ENCODE peak calls at places on chromosomes 1 and 21, in six cellular contexts. H, T, J, Z, M and A are unnamed samples.

GRCh38 chr1:200351826-200352549 is 57.8 kb downstream of the ZNF281 start:
- DNase-seq in M (no peak), H (no peak), J (no peak), Z (no peak), T (no peak), A (no peak)

GRCh38 chr1:151947140-151947539 is 37.8 kb upstream of the THEM4 start:
- DNase-seq in T (no peak), M (no peak), J (no peak), Z (no peak), H (no peak), A (no peak)

GRCh38 chr1:60990719-60991100 is 91.7 kb upstream of the NFIA start:
- DNase-seq in M (no peak), Z (no peak), H (no peak), J (no peak), T (no peak), A (no peak)

GRCh38 chr1:207922554-207922953 is 11.6 kb upstream of the CD34 start:
- DNase-seq in Z (no peak), M (no peak), H (no peak), J (peak; percentile 5), T (no peak), A (peak; percentile 78)

GRCh38 chr1:59414406-59415133 is 117.7 kb downstream of the FGGY start:
- DNase-seq in J (no peak), M (no peak), H (no peak), Z (no peak), T (no peak), A (no peak)

GRCh38 chr1:28185071-28185470 is 8.6 kb upstream of the PTAFR start:
- DNase-seq in J (no peak), Z (no peak), M (no peak), H (no peak), T (no peak), A (no peak)

GRCh38 chr1:82323144-82323543 is 522.4 kb downstream of the ADGRL2 start:
- DNase-seq in T (no peak), M (no peak), Z (no peak), H (no peak), J (no peak), A (no peak)

GRCh38 chr1:27621067-27621920 is 13.7 kb downstream of the FGR start:
- DNase-seq in H (no peak), M (no peak), T (peak; percentile 62), J (no peak), Z (no peak), A (peak; percentile 82)

GRCh38 chr21:15943009-15943666 is 213.4 kb downstream of the USP25 start:
- DNase-seq in J (no peak), H (no peak), T (no peak), M (no peak), Z (no peak), A (no peak)

GRCh38 chr1:57576750-57577149 is 152.9 kb upstream of the DAB1 start:
- DNase-seq in H (no peak), Z (no peak), T (peak; percentile 82), J (no peak), M (no peak), A (no peak)

GRCh38 chr1:214967865-214968575 is 114.5 kb upstream of the KCNK2 start:
- DNase-seq in H (no peak), T (no peak), J (no peak), Z (no peak), M (no peak), A (no peak)

GRCh38 chr1:229582011-229582694 is 23.6 kb upstream of the ABCB10 start:
- DNase-seq in J (no peak), Z (peak; percentile 74), T (peak; percentile 58), H (no peak), M (no peak), A (peak; percentile 76)

GRCh38 chr1:59714966-59715365 is 99.8 kb upstream of the HOOK1 start:
- DNase-seq in M (no peak), H (no peak), Z (no peak), J (no peak), T (no peak), A (no peak)

GRCh38 chr1:37999434-38000232 is 5.7 kb downstream of the FHL3 start:
- DNase-seq in H (peak; percentile 61), J (peak; percentile 84), M (no peak), Z (no peak), T (no peak), A (peak; percentile 63)

GRCh38 chr1:150535511-150536281 is 13.5 kb upstream of the ADAMTSL4 start:
- DNase-seq in J (no peak), M (no peak), Z (peak; percentile 34), T (no peak), H (no peak), A (no peak)

GRCh38 chr1:25245809-25246599 is 1.2 kb downstream of the RSRP1 start:
- DNase-seq in Z (peak; percentile 81), M (no peak), T (no peak), J (peak; percentile 45), H (no peak), A (peak; percentile 38)

GRCh38 chr1:109719337-109719837 is 7.3 kb downstream of the GSTM5 start:
- DNase-seq in J (no peak), T (no peak), Z (no peak), H (no peak), M (no peak), A (no peak)

GRCh38 chr1:208387908-208388756 is 143.9 kb upstream of the PLXNA2 start:
- DNase-seq in M (no peak), H (no peak), T (no peak), Z (no peak), J (no peak), A (no peak)

GRCh38 chr1:234601217-234602017 is 8.6 kb downstream of the IRF2BP2 start:
- DNase-seq in M (no peak), T (no peak), Z (no peak), H (peak; percentile 47), J (peak; percentile 56), A (no peak)

GRCh38 chr21:37257526-37257966 is 9.6 kb downstream of the VPS26C start:
- DNase-seq in M (no peak), Z (peak; percentile 84), H (no peak), J (no peak), T (no peak), A (peak; percentile 44)

GRCh38 chr1:200962631-200963030 is 60.9 kb downstream of the KIF21B start:
- DNase-seq in M (no peak), H (no peak), T (no peak), Z (peak; percentile 33), J (no peak), A (no peak)

GRCh38 chr1:201708085-201708512 is 120.9 kb upstream of the IPO9 start:
- DNase-seq in Z (no peak), H (peak; percentile 52), M (no peak), T (no peak), J (no peak), A (no peak)

GRCh38 chr1:232522189-232522588 is 107.7 kb downstream of the SIPA1L2 start:
- DNase-seq in H (no peak), Z (no peak), M (no peak), T (no peak), J (no peak), A (no peak)
- H3K27ac ChIP-seq in H (no peak overlapping the region), Z (no peak overlapping the region), M (no peak overlapping the region), T (no peak overlapping the region), J (no peak overlapping the region), A (no peak overlapping the region)

DNA sequence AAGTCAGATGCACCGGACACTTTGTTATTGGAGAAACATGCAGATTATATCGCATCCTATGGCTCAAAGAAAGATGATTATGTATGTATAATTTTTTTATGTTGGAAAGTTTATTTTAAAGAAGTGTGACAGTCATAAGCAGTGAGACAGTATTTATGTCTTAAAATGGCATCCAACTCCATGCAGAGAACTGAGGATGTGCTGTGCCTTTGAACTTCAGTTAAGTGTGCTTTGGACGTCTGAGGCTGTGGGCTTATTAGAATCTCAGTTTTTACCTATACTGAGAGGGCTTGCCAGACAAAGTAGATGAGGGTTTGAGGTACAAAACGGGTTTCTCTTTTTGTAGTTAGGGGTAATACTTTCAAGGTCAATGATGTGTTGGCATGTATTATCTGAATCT is 1.5 kb downstream of the RABGGTB start:
- DNase-seq in J (no peak), T (no peak), Z (no peak), H (no peak), M (no peak), A (no peak)
- TF ChIP-seq POLR2A in J (peak; percentile 12), T (no peak), Z (no peak), H (no peak), M (no peak), A (no peak)

DNA sequence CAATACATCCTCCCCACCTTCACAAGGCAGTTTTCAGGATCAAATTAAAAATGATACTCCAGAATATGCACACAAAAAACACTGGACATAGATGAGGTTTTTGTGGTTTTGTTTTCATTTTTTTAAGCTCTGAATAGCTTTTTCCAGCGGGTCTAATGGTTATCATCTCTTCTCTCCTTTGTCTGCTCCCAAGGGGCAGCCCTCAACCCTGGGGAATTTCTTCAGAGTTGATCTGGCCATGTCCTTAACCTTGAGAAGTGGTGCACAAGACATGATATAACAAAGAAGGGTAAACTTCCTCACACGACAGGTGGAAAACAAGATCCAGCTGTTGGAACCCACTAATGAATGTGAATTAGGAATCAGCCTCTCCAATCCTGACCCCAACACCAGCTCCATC is 1.5 kb upstream of the CD244 start:
- DNase-seq in H (no peak), T (no peak), M (no peak), J (no peak), Z (no peak), A (no peak)
- H3K27ac ChIP-seq in H (no peak overlapping the region), T (no peak overlapping the region), M (no peak overlapping the region), J (no peak overlapping the region), Z (no peak overlapping the region), A (no peak overlapping the region)

GRCh38 chr1:75795703-75796193 is 934 bp upstream of the MSH4 start:
- DNase-seq in M (no peak), T (no peak), Z (no peak), H (no peak), J (no peak), A (no peak)

GRCh38 chr1:75794382-75794781 is 2.3 kb upstream of the MSH4 start:
- DNase-seq in Z (no peak), M (no peak), T (no peak), H (no peak), J (no peak), A (no peak)

GRCh38 chr1:75797273-75797588 is 549 bp downstream of the MSH4 start:
- DNase-seq in J (no peak), H (no peak), Z (no peak), M (no peak), T (no peak), A (no peak)

GRCh38 chr1:75797606-75798216 is 1.0 kb downstream of the MSH4 start:
- DNase-seq in M (no peak), Z (no peak), J (no peak), H (no peak), T (no peak), A (no peak)

DNA sequence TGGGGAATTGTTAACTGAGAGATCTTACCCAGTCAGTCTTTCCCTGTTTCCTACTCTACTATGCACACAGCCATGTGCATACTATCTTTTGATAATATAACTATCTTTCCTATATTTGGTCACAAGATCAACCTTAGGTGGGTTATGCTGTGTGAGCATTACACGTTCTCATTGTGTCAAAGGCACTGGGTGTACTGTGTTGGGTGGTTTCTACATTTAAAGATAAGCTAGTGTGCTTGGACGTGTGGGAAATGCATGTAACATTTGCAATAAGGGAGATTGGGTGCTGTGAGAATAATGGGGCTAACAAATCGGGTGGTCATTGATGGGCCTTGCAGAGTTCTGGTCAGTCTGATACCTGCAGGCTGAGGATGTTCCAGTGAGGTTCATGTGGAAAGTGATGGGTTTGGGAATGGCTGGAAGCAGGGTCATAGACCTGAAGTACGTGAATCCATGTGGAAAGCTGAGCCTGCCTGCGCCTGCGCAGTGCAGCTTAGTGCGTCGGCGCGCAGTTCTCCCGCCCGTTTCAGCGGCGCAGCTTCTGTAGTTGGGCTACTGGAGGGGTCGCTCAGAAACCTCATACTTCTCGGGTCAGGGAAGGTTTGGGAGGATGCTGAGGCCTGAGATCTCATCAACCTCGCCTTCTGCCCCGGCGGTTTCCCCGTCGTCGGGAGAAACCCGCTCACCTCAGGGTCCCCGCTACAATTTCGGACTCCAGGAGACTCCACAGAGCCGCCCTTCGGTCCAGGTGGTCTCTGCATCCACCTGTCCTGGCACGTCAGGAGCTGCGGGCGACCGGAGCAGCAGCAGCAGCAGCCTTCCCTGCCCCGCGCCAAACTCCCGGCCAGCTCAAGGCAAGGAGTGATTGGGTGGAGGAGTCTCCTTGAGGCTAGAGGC is at the start of gene MSH4:
- DNase-seq in M (no peak), H (no peak), Z (peak; percentile 79), T (no peak), J (peak; percentile 30), A (no peak)
- TF ChIP-seq POLR2A in M (no peak), H (no peak), Z (no peak), T (no peak), J (peak; percentile 95), A (no peak)